ENCODE peak calls at places on chromosomes 5 and 9, in ten cellular contexts. R is OCI-LY7, W is heart right ventricle, J is ovary, Z is retinal pigment epithelial cell, P is brain microvascular endothelial cell, M is fibroblast of lung, X is cardiac fibroblast, F is SK-N-SH, K is suprapubic skin. D is an unnamed sample.

GRCh38 chr5:143355710-143356109 is 47.8 kb downstream of the NR3C1 start:
- DNase-seq in M (peak; percentile 93), J (peak; percentile 35), F (peak; percentile 50), P (peak; percentile 91), X (peak; percentile 96), Z (peak; percentile 96), K (peak; percentile 81), W (peak; percentile 26), R (no peak), D (peak; percentile 96)

GRCh38 chr9:5326893-5327548 is 12.7 kb downstream of the RLN1 start:
- DNase-seq in P (no peak), X (no peak), K (no peak), W (no peak), M (peak; percentile 7), J (no peak), R (no peak), F (no peak), Z (no peak), D (peak; percentile 1)

GRCh38 chr5:180210961-180211760 is 2.1 kb upstream of the RASGEF1C start:
- DNase-seq in W (no peak), Z (no peak), J (no peak), P (no peak), K (no peak), R (no peak), F (no peak), M (no peak), X (no peak), D (no peak)

GRCh38 chr5:30106596-30106995 is 1086.9 kb upstream of the CDH6 start:
- DNase-seq in Z (no peak), J (no peak), M (no peak), W (no peak), K (no peak), R (no peak), P (no peak), X (no peak), F (no peak), D (no peak)

GRCh38 chr9:18343799-18344198 is 130.2 kb upstream of the ADAMTSL1 start:
- DNase-seq in W (no peak), X (peak; percentile 69), Z (no peak), J (no peak), P (peak; percentile 40), R (no peak), F (no peak), M (peak; percentile 65), K (no peak), D (peak; percentile 83)

GRCh38 chr5:159527546-159527945 is 197.3 kb upstream of the IL12B start:
- DNase-seq in J (no peak), F (no peak), R (no peak), K (no peak), Z (no peak), W (no peak), X (no peak), P (no peak), M (no peak), D (no peak)

GRCh38 chr5:139222346-139222745 is 24.2 kb upstream of the SIL1 start:
- DNase-seq in P (no peak), R (no peak), Z (no peak), X (no peak), F (no peak), K (no peak), M (no peak), J (no peak), W (no peak), D (no peak)

GRCh38 chr5:73451218-73452130 is 2.9 kb upstream of the FOXD1 start:
- DNase-seq in W (peak; percentile 69), X (peak; percentile 61), K (peak; percentile 72), Z (no peak), F (peak; percentile 83), J (no peak), M (peak; percentile 56), P (no peak), R (peak; percentile 27), D (peak; percentile 59)

GRCh38 chr5:138243794-138244193 is 30.6 kb downstream of the GFRA3 start:
- DNase-seq in Z (no peak), P (no peak), F (no peak), J (no peak), X (no peak), K (no peak), W (no peak), M (no peak), R (no peak), D (no peak)

DNA sequence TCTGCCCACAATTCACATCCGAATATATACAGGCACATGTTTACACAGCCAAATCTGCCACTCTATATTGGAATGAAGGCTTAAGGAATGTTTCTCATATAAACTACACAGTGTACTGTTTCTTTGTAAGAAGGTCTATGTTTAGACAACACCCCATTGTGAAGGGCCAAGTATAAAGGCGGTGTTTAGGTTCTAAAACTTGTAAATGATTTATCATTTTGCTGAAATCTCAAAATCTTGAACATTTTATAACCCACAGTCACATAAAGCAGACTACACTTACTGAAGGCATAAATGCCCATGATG is 94.0 kb downstream of the ZNF608 start:
- DNase-seq in K (no peak), W (no peak), P (no peak), F (no peak), Z (no peak), J (no peak), X (no peak), R (no peak), M (no peak), D (no peak)
- H3K4me3 ChIP-seq in K (no peak overlapping the region), W (no peak overlapping the region), P (no peak overlapping the region), F (no peak overlapping the region), Z (no peak overlapping the region), J (peak overlapping the region; percentile 53), X (no peak overlapping the region), R (peak overlapping the region; percentile 69), M (peak overlapping the region; percentile 39), D (no peak overlapping the region)

GRCh38 chr5:82178378-82178777 is 99.8 kb downstream of the RPS23 start:
- DNase-seq in K (no peak), X (no peak), P (no peak), Z (no peak), J (no peak), R (no peak), W (no peak), M (no peak), F (no peak), D (no peak)

GRCh38 chr5:82183828-82184227 is 94.3 kb downstream of the RPS23 start:
- DNase-seq in J (no peak), M (peak; percentile 30), W (no peak), P (no peak), X (peak; percentile 59), Z (no peak), R (no peak), K (no peak), F (no peak), D (peak; percentile 60)

GRCh38 chr5:82185842-82186241 is 92.3 kb downstream of the RPS23 start:
- DNase-seq in K (no peak), Z (no peak), J (no peak), W (no peak), X (no peak), M (no peak), F (no peak), P (no peak), R (no peak), D (no peak)

GRCh38 chr5:82182662-82183061 is 95.5 kb downstream of the RPS23 start:
- DNase-seq in W (no peak), Z (no peak), P (no peak), K (no peak), J (no peak), M (no peak), X (no peak), R (no peak), F (no peak), D (no peak)
- TF ChIP-seq CTCF in W (no peak), Z (no peak), P (no peak), K (no peak), J (no peak), M (no peak), X (no peak), R (no peak), F (no peak), D (no peak)

GRCh38 chr5:120463991-120464626 is at the start of gene PRR16:
- DNase-seq in F (peak; percentile 90), K (peak; percentile 67), P (peak; percentile 45), J (peak; percentile 11), M (peak; percentile 75), W (peak; percentile 69), X (peak; percentile 78), Z (no peak), R (no peak), D (peak; percentile 64)

GRCh38 chr5:120465281-120465961 is 1.3 kb downstream of the PRR16 start:
- DNase-seq in F (peak; percentile 73), P (peak; percentile 56), X (peak; percentile 68), M (peak; percentile 64), K (peak; percentile 60), Z (no peak), R (no peak), J (no peak), W (peak; percentile 55), D (no peak)

GRCh38 chr5:120466337-120467006 is 2.4 kb downstream of the PRR16 start:
- DNase-seq in J (no peak), P (no peak), X (no peak), W (no peak), R (no peak), K (no peak), Z (no peak), M (peak; percentile 30), F (no peak), D (no peak)

GRCh38 chr5:120463026-120463770 is 902 bp upstream of the PRR16 start:
- DNase-seq in W (no peak), X (no peak), J (no peak), F (no peak), P (no peak), M (no peak), Z (no peak), R (no peak), K (no peak), D (no peak)

DNA sequence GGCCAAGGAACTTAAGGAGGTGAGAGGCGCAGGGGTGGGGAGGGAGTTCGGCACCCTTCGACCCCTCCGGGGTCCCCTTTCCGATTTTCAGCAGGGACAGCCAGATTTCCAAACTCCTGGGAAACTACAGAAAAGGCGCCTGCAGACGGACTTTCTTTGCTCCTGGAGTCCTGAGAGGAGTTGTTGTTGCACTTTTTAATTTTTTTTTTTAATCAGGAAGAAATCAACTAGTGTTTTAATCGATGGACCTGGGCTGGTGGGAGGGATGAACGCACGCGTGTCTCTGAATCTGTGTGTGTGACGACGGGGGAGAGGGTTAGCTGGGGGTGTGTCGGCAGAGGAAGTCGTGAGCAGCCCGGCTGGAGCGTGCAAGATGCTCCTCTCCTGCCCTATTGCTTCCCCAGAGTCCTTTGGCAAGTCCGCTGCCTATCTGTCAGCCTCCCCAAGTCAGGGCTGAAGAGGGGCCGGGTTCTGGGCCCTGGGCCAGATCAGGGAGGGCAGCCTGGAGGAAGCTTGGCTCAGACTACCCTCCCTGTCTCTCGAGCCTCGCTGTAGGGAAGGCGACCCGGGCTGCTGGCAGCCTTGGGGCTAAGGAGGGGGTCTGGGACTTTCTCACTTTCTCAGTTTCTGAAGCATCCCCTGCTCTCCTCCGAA is 654 bp downstream of the PRR16 start:
- DNase-seq in Z (no peak), P (peak; percentile 47), F (peak; percentile 67), X (peak; percentile 68), K (peak; percentile 76), J (no peak), M (peak; percentile 65), R (no peak), W (peak; percentile 60), D (no peak)
- H3K4me3 ChIP-seq in Z (peak overlapping the region; percentile 71), P (peak overlapping the region; percentile 73), F (peak overlapping the region; percentile 63), X (peak overlapping the region; percentile 89), K (peak overlapping the region; percentile 64), J (peak overlapping the region; percentile 68), M (peak overlapping the region; percentile 98), R (no peak overlapping the region), W (peak overlapping the region; percentile 64), D (peak overlapping the region; percentile 72)

DNA sequence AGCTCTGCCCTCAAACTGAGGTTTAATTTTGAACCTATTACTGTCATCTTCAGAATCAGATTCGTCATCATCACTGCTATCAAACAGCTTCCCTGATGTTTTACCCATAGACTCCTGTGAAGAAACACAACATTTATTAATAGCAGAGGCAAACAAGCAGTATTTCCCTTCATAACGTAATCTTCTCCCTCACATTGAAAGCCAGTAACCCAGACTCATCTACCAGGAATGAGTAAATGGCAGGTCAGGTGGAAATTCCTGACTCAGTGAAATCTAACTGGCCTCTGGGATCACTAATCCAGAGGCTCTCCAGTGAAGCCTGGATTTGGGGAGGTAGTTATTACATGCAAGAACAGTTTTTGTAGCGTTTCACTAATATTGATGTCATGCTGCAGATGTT is 14.6 kb downstream of the NOL8 start:
- DNase-seq in J (no peak), K (no peak), F (no peak), Z (no peak), W (no peak), P (no peak), X (no peak), R (no peak), M (no peak), D (no peak)
- TF ChIP-seq CTCF in J (no peak), K (no peak), F (no peak), Z (no peak), W (no peak), P (no peak), X (no peak), R (no peak), M (no peak), D (no peak)